ENCODE peak calls at places on chromosomes 5 and 9, in five cellular contexts. One of them, this sample, is unnamed.

GRCh38 chr9:120713257-120714087 is 798 bp downstream of the MEGF9 start:
- DNase-seq in naive B cell: peak
- DNase-seq in Kasumi-1: peak
- DNase-seq in NCI-H2081: no peak
- DNase-seq in T-helper 17 cell: no peak
- DNase-seq in this sample: no peak

GRCh38 chr5:5037674-5038073 is 102.5 kb upstream of the ADAMTS16 start:
- DNase-seq in naive B cell: no peak
- DNase-seq in Kasumi-1: no peak
- DNase-seq in NCI-H2081: no peak
- DNase-seq in T-helper 17 cell: no peak
- DNase-seq in this sample: no peak

GRCh38 chr5:38163636-38164237 is 94.6 kb upstream of the EGFLAM start:
- DNase-seq in naive B cell: no peak
- DNase-seq in Kasumi-1: no peak
- DNase-seq in NCI-H2081: no peak
- DNase-seq in T-helper 17 cell: no peak
- DNase-seq in this sample: no peak

GRCh38 chr5:147391781-147392180 is 118.1 kb downstream of the DPYSL3 start:
- DNase-seq in naive B cell: no peak
- DNase-seq in Kasumi-1: peak
- DNase-seq in NCI-H2081: no peak
- DNase-seq in T-helper 17 cell: no peak
- DNase-seq in this sample: peak

GRCh38 chr5:74595143-74595915 is 45.2 kb downstream of the ENC1 start:
- DNase-seq in naive B cell: no peak
- DNase-seq in Kasumi-1: no peak
- DNase-seq in NCI-H2081: no peak
- DNase-seq in T-helper 17 cell: no peak
- DNase-seq in this sample: no peak

GRCh38 chr5:93010626-93011025 is 570.4 kb downstream of the NR2F1-AS1 start:
- DNase-seq in naive B cell: no peak
- DNase-seq in Kasumi-1: no peak
- DNase-seq in NCI-H2081: no peak
- DNase-seq in T-helper 17 cell: no peak
- DNase-seq in this sample: no peak

GRCh38 chr9:115596743-115597080 is 478.8 kb upstream of the TNC start:
- DNase-seq in naive B cell: no peak
- DNase-seq in Kasumi-1: no peak
- DNase-seq in NCI-H2081: no peak
- DNase-seq in T-helper 17 cell: no peak
- DNase-seq in this sample: no peak

GRCh38 chr5:145981612-145982571 is 45.5 kb downstream of the SH3RF2 start:
- DNase-seq in naive B cell: no peak
- DNase-seq in Kasumi-1: no peak
- DNase-seq in NCI-H2081: no peak
- DNase-seq in T-helper 17 cell: no peak
- DNase-seq in this sample: peak

GRCh38 chr5:148932355-148932935 is 106.0 kb downstream of the ADRB2 start:
- DNase-seq in naive B cell: no peak
- DNase-seq in Kasumi-1: no peak
- DNase-seq in NCI-H2081: no peak
- DNase-seq in T-helper 17 cell: no peak
- DNase-seq in this sample: no peak

GRCh38 chr9:6051511-6051950 is 36.1 kb upstream of the RANBP6 start:
- DNase-seq in naive B cell: peak
- DNase-seq in Kasumi-1: no peak
- DNase-seq in NCI-H2081: no peak
- DNase-seq in T-helper 17 cell: no peak
- DNase-seq in this sample: no peak

GRCh38 chr5:135596788-135597187 is 18.0 kb upstream of the CXCL14 start:
- DNase-seq in naive B cell: no peak
- DNase-seq in Kasumi-1: no peak
- DNase-seq in NCI-H2081: no peak
- DNase-seq in T-helper 17 cell: no peak
- DNase-seq in this sample: no peak

GRCh38 chr5:168291961-168292782 is 727 bp downstream of the WWC1 start:
- DNase-seq in naive B cell: no peak
- DNase-seq in Kasumi-1: peak
- DNase-seq in NCI-H2081: no peak
- DNase-seq in T-helper 17 cell: no peak
- DNase-seq in this sample: no peak

This sample was measured in NCI-H446 treated with DMSO at 0.1 percent for 48 hours.